ENCODE peak calls at places on chromosomes 5 and 9, in four cellular contexts. N, S, W and J are unnamed samples.

GRCh38 chr5:124628721-124629596 is 117.5 kb downstream of the ZNF608 start:
- DNase-seq in S (no peak), N (peak), W (no peak), J (no peak)

GRCh38 chr5:96933764-96934163 is 2.1 kb upstream of the LNPEP start:
- DNase-seq in N (no peak), S (no peak), W (no peak), J (no peak)

GRCh38 chr9:105608685-105609598 is 51.0 kb downstream of the FKTN start:
- DNase-seq in N (peak), W (no peak), S (no peak), J (no peak)

GRCh38 chr9:90344013-90344412 is 298.6 kb downstream of the DIRAS2 start:
- DNase-seq in N (no peak), S (no peak), W (no peak), J (no peak)

GRCh38 chr5:57216714-57217113 is 42.9 kb downstream of the GPBP1 start:
- DNase-seq in N (no peak), W (no peak), S (no peak), J (no peak)

GRCh38 chr9:107982735-107983134 is 493.2 kb upstream of the KLF4 start:
- DNase-seq in S (no peak), N (no peak), W (no peak), J (no peak)

GRCh38 chr9:125121156-125121555 is 22.2 kb downstream of the SCAI start:
- DNase-seq in N (no peak), S (no peak), W (no peak), J (no peak)

GRCh38 chr9:20580673-20581072 is 41.6 kb downstream of the MLLT3 start:
- DNase-seq in W (no peak), S (no peak), N (no peak), J (no peak)

GRCh38 chr5:156835905-156836304 is 14.2 kb upstream of the PPP1R2B start:
- DNase-seq in S (no peak), N (no peak), W (no peak), J (no peak)

GRCh38 chr5:17996002-17996401 is 361.7 kb downstream of the TAF11L14 start:
- DNase-seq in W (no peak), S (no peak), N (no peak), J (no peak)

GRCh38 chr9:5427005-5427404 is 10.7 kb downstream of the PLGRKT start:
- DNase-seq in S (no peak), W (no peak), N (no peak), J (no peak)

GRCh38 chr9:119009253-119009652 is 360.0 kb downstream of the BRINP1 start:
- DNase-seq in S (no peak), N (peak), W (no peak), J (no peak)

GRCh38 chr9:121725008-121725795 is 73.8 kb downstream of the DAB2IP start:
- DNase-seq in S (peak), N (no peak), W (no peak), J (peak)

GRCh38 chr5:83553000-83553486 is 81.5 kb downstream of the VCAN start:
- DNase-seq in S (no peak), N (no peak), W (no peak), J (no peak)